ENCODE peak calls at places on chromosomes 11 and 22, in nine cellular contexts. B is substantia nigra; K is DMS153; H is K562; O is Right ventricle myocardium inferior; V is HCT116; F is HT1080; Q is pancreas; W is stimulated activated naive CD4-positive, alpha-beta T cell. P is an unnamed sample.

GRCh38 chr11:24421766-24422165 is 75.1 kb upstream of the LUZP2 start:
- DNase-seq in B (no peak), F (no peak), H (no peak), W (no peak), K (no peak), Q (no peak), O (no peak), V (no peak), P (no peak)

GRCh38 chr22:20396639-20397038 is 2.7 kb downstream of the ZNF74 start:
- DNase-seq in B (no peak), Q (no peak), O (no peak), H (no peak), F (no peak), K (no peak), V (no peak), W (no peak), P (no peak)

GRCh38 chr22:42655693-42656092 is 6.5 kb upstream of the CYB5R3 start:
- DNase-seq in W (no peak), H (no peak), F (no peak), V (no peak), Q (no peak), B (no peak), K (peak; percentile 97), O (no peak), P (no peak)

GRCh38 chr22:31178859-31179258 is 18.9 kb downstream of the RNF185 start:
- DNase-seq in Q (no peak), F (no peak), H (no peak), O (no peak), K (no peak), V (no peak), W (no peak), B (no peak), P (no peak)

GRCh38 chr11:126303623-126304456 is at the start of gene DCPS:
- DNase-seq in K (peak; percentile 84), W (peak; percentile 83), O (peak; percentile 97), H (peak; percentile 92), Q (peak; percentile 92), F (peak; percentile 92), B (peak; percentile 87), V (peak; percentile 79), P (no peak)

GRCh38 chr11:16154715-16155396 is 201.5 kb downstream of the SOX6 start:
- DNase-seq in Q (no peak), K (no peak), W (no peak), B (no peak), V (no peak), H (no peak), F (peak; percentile 81), O (no peak), P (no peak)

GRCh38 chr11:11620251-11620965 is 1.4 kb downstream of the GALNT18 start:
- DNase-seq in F (no peak), V (peak; percentile 47), H (no peak), W (no peak), K (no peak), B (no peak), Q (peak; percentile 55), O (peak; percentile 65), P (no peak)

GRCh38 chr11:126080206-126080941 is 17.7 kb upstream of the CDON start:
- DNase-seq in F (no peak), K (peak; percentile 34), H (no peak), W (no peak), V (no peak), O (no peak), B (no peak), Q (no peak), P (no peak)

P was measured in Panc1.